ENCODE peak calls at places on chromosomes 7 and 10, in seven cellular contexts. D is GM12878, Q is NCI-H1092 treated with DMSO at 0.1 percent for 48 hours, M is naive B cell, X is choroid plexus epithelial cell, C is iris pigment epithelial cell, Z is GM20000. R is an unnamed sample.

GRCh38 chr10:14389981-14390590 is 59.4 kb upstream of the FRMD4A start:
- DNase-seq in D (peak; percentile 83), M (no peak), X (no peak), Q (no peak), C (no peak), Z (peak; percentile 42), R (no peak)

GRCh38 chr7:104327534-104327933 is 869 bp upstream of the LHFPL3 start:
- DNase-seq in M (no peak), Z (no peak), D (no peak), Q (peak; percentile 55), C (no peak), X (no peak), R (no peak)

GRCh38 chr7:1591876-1592275 is 22.0 kb upstream of the PSMG3 start:
- DNase-seq in C (no peak), D (no peak), X (no peak), Z (no peak), M (peak; percentile 5), Q (no peak), R (no peak)

GRCh38 chr10:132987671-132988571 is 45.6 kb upstream of the CFAP46 start:
- DNase-seq in D (no peak), Q (no peak), X (peak; percentile 38), Z (no peak), C (peak; percentile 67), M (no peak), R (peak; percentile 28)

GRCh38 chr10:129631870-129632623 is 165.0 kb downstream of the MGMT start:
- DNase-seq in X (no peak), Q (no peak), Z (no peak), M (no peak), C (no peak), D (no peak), R (no peak)

GRCh38 chr10:16649757-16650156 is 128.1 kb upstream of the C1QL3 start:
- DNase-seq in Z (no peak), X (no peak), M (no peak), D (no peak), Q (no peak), C (no peak), R (no peak)

GRCh38 chr10:44925224-44925623 is 14.1 kb downstream of the TMEM72 start:
- DNase-seq in Q (peak; percentile 20), Z (no peak), D (no peak), C (no peak), X (peak; percentile 45), M (no peak), R (peak; percentile 12)

GRCh38 chr10:642186-642890 is 47.1 kb downstream of the DIP2C start:
- DNase-seq in Q (no peak), C (no peak), Z (no peak), X (no peak), D (no peak), M (no peak), R (no peak)

GRCh38 chr10:104351067-104351681 is 2.5 kb upstream of the CFAP58 start:
- DNase-seq in Z (no peak), M (no peak), C (peak; percentile 66), D (no peak), Q (no peak), X (peak; percentile 39), R (no peak)

GRCh38 chr10:29760139-29760538 is 125.4 kb upstream of the SVIL start:
- DNase-seq in Q (no peak), D (no peak), M (no peak), Z (no peak), C (no peak), X (no peak), R (no peak)

GRCh38 chr7:157676456-157677255 is 339.9 kb downstream of the DNAJB6 start:
- DNase-seq in X (no peak), Z (no peak), M (no peak), Q (no peak), D (no peak), C (no peak), R (no peak)

GRCh38 chr7:29793507-29793906 is 12.8 kb upstream of the WIPF3 start:
- DNase-seq in Z (no peak), Q (no peak), M (no peak), D (no peak), C (no peak), X (no peak), R (no peak)

GRCh38 chr10:3525832-3526449 is 259.1 kb downstream of the KLF6 start:
- DNase-seq in M (no peak), Z (no peak), Q (no peak), X (peak; percentile 98), D (no peak), C (peak; percentile 99), R (no peak)

GRCh38 chr10:44765299-44765698 is 145.8 kb upstream of the TMEM72 start:
- DNase-seq in D (no peak), X (no peak), C (no peak), M (no peak), Q (no peak), Z (no peak), R (no peak)

GRCh38 chr10:6299234-6299633 is 96.5 kb downstream of the PFKFB3 start:
- DNase-seq in Q (no peak), X (no peak), D (no peak), C (peak; percentile 6), Z (no peak), M (no peak), R (no peak)

GRCh38 chr7:41116337-41116736 is 586.6 kb downstream of the INHBA start:
- DNase-seq in D (no peak), C (no peak), X (no peak), M (no peak), Q (no peak), Z (no peak), R (no peak)

GRCh38 chr7:54541941-54542618 is at the start of gene VSTM2A:
- DNase-seq in C (peak; percentile 1), Q (peak; percentile 81), D (no peak), M (no peak), X (no peak), Z (no peak), R (no peak)

GRCh38 chr10:83545901-83546391 is 593.4 kb upstream of the GHITM start:
- DNase-seq in C (no peak), D (peak; percentile 64), Q (no peak), Z (no peak), X (no peak), M (no peak), R (no peak)

GRCh38 chr10:90167174-90168064 is 466.0 kb downstream of the KIF20B start:
- DNase-seq in Q (no peak), Z (peak; percentile 17), M (no peak), D (peak; percentile 12), X (peak; percentile 96), C (peak; percentile 92), R (no peak)

GRCh38 chr10:12556057-12556456 is 206.7 kb downstream of the CAMK1D start:
- DNase-seq in D (no peak), Q (no peak), M (no peak), C (no peak), X (no peak), Z (no peak), R (no peak)

GRCh38 chr10:52212062-52212461 is 102.0 kb upstream of the DKK1 start:
- DNase-seq in D (no peak), Q (no peak), C (peak; percentile 1), M (no peak), X (peak; percentile 41), Z (no peak), R (no peak)

GRCh38 chr7:5773661-5774086 is 7.8 kb downstream of the RNF216 start:
- DNase-seq in C (peak; percentile 93), Z (no peak), D (no peak), Q (no peak), X (peak; percentile 92), M (no peak), R (no peak)

GRCh38 chr7:139691253-139691781 is 86.5 kb downstream of the HIPK2 start:
- DNase-seq in M (no peak), Q (peak; percentile 89), C (no peak), X (peak; percentile 53), Z (no peak), D (no peak), R (peak; percentile 31)

GRCh38 chr10:21732067-21732772 is 198.2 kb downstream of the MLLT10 start:
- DNase-seq in D (no peak), Z (peak; percentile 66), X (peak; percentile 93), M (peak; percentile 25), C (peak; percentile 82), Q (peak; percentile 53), R (peak; percentile 56)

GRCh38 chr10:32386623-32387022 is 39.7 kb upstream of the EPC1 start:
- DNase-seq in D (no peak), Z (no peak), Q (no peak), X (peak; percentile 65), M (no peak), C (peak; percentile 74), R (no peak)

GRCh38 chr10:104045151-104046089 is 40.3 kb downstream of the COL17A1 start:
- DNase-seq in Z (peak; percentile 48), Q (peak; percentile 34), C (peak; percentile 77), X (peak; percentile 91), M (no peak), D (no peak), R (no peak)

GRCh38 chr7:128743112-128743772 is 4.1 kb downstream of the CALU start:
- DNase-seq in M (no peak), Z (no peak), X (peak; percentile 54), C (peak; percentile 37), D (no peak), Q (no peak), R (no peak)

GRCh38 chr7:30180718-30181117 is 45.9 kb downstream of the MTURN start:
- DNase-seq in Q (no peak), D (no peak), M (no peak), X (no peak), C (no peak), Z (no peak), R (peak; percentile 90)

GRCh38 chr7:111112439-111112838 is 21.5 kb downstream of the LRRN3 start:
- DNase-seq in Z (no peak), X (peak; percentile 56), Q (no peak), D (no peak), C (peak; percentile 52), M (no peak), R (no peak)

GRCh38 chr10:58622286-58622685 is 109.6 kb downstream of the BICC1 start:
- DNase-seq in D (no peak), C (no peak), M (no peak), X (no peak), Q (no peak), Z (no peak), R (no peak)

GRCh38 chr10:110511734-110512449 is 14.2 kb downstream of the DUSP5 start:
- DNase-seq in Q (no peak), D (no peak), Z (no peak), M (no peak), C (no peak), X (peak; percentile 36), R (no peak)

GRCh38 chr10:124035928-124036558 is 57.4 kb downstream of the CHST15 start:
- DNase-seq in Z (peak; percentile 94), Q (no peak), X (peak; percentile 11), D (peak; percentile 82), C (no peak), M (peak; percentile 90), R (no peak)

GRCh38 chr10:22986771-22987542 is 59.1 kb downstream of the ARMC3 start:
- DNase-seq in X (peak; percentile 70), D (peak; percentile 24), Z (peak; percentile 22), M (peak; percentile 25), Q (peak; percentile 22), C (peak; percentile 35), R (peak; percentile 38)

GRCh38 chr7:47581442-47581820 is 480 bp downstream of the TNS3 start:
- DNase-seq in X (no peak), C (no peak), D (no peak), Z (no peak), M (no peak), Q (no peak), R (no peak)

R was measured in NCI-H1694 treated with DMSO at 0.1 percent for 48 hours.